ENCODE peak calls at places on chromosomes 5 and 9, in seven cellular contexts. One of them, this sample, is unnamed.

GRCh38 chr5:5313081-5313736 is 109.3 kb upstream of the ICE1 start:
- DNase-seq in CD4-positive, alpha-beta T cell: no peak
- DNase-seq in ascending aorta: no peak
- DNase-seq in foreskin keratinocyte: no peak
- DNase-seq in HFF-Myc: no peak
- DNase-seq in heart right ventricle: no peak
- DNase-seq in esophagus muscularis mucosa: no peak
- DNase-seq in this sample: peak

GRCh38 chr9:94729199-94729598 is 2.7 kb downstream of the AOPEP start:
- DNase-seq in CD4-positive, alpha-beta T cell: no peak
- DNase-seq in ascending aorta: no peak
- DNase-seq in foreskin keratinocyte: no peak
- DNase-seq in HFF-Myc: no peak
- DNase-seq in heart right ventricle: no peak
- DNase-seq in esophagus muscularis mucosa: no peak
- DNase-seq in this sample: no peak

GRCh38 chr9:14343948-14344547 is 30.1 kb upstream of the NFIB start:
- DNase-seq in CD4-positive, alpha-beta T cell: no peak
- DNase-seq in ascending aorta: no peak
- DNase-seq in foreskin keratinocyte: no peak
- DNase-seq in HFF-Myc: no peak
- DNase-seq in heart right ventricle: peak
- DNase-seq in esophagus muscularis mucosa: no peak
- DNase-seq in this sample: no peak

GRCh38 chr5:113163328-113163727 is 186.7 kb downstream of the DCP2 start:
- DNase-seq in CD4-positive, alpha-beta T cell: no peak
- DNase-seq in ascending aorta: no peak
- DNase-seq in foreskin keratinocyte: peak
- DNase-seq in HFF-Myc: no peak
- DNase-seq in heart right ventricle: no peak
- DNase-seq in esophagus muscularis mucosa: no peak
- DNase-seq in this sample: no peak

GRCh38 chr9:98569070-98569469 is 139.7 kb downstream of the GABBR2 start:
- DNase-seq in CD4-positive, alpha-beta T cell: no peak
- DNase-seq in ascending aorta: peak
- DNase-seq in foreskin keratinocyte: no peak
- DNase-seq in HFF-Myc: no peak
- DNase-seq in heart right ventricle: no peak
- DNase-seq in esophagus muscularis mucosa: peak
- DNase-seq in this sample: no peak

GRCh38 chr5:41527201-41527779 is 16.9 kb upstream of the PLCXD3 start:
- DNase-seq in CD4-positive, alpha-beta T cell: no peak
- DNase-seq in ascending aorta: peak
- DNase-seq in foreskin keratinocyte: peak
- DNase-seq in HFF-Myc: peak
- DNase-seq in heart right ventricle: no peak
- DNase-seq in esophagus muscularis mucosa: no peak
- DNase-seq in this sample: peak

GRCh38 chr9:100352201-100352726 is 478 bp downstream of the TEX10 start:
- DNase-seq in CD4-positive, alpha-beta T cell: peak
- DNase-seq in ascending aorta: peak
- DNase-seq in foreskin keratinocyte: peak
- DNase-seq in HFF-Myc: no peak
- DNase-seq in heart right ventricle: peak
- DNase-seq in esophagus muscularis mucosa: no peak
- DNase-seq in this sample: peak

GRCh38 chr5:71978216-71978615 is 129.1 kb upstream of the MAP1B start:
- DNase-seq in CD4-positive, alpha-beta T cell: no peak
- DNase-seq in ascending aorta: no peak
- DNase-seq in foreskin keratinocyte: no peak
- DNase-seq in HFF-Myc: no peak
- DNase-seq in heart right ventricle: no peak
- DNase-seq in esophagus muscularis mucosa: no peak
- DNase-seq in this sample: no peak

GRCh38 chr9:91465420-91465819 is 41.8 kb upstream of the NFIL3 start:
- DNase-seq in CD4-positive, alpha-beta T cell: no peak
- DNase-seq in ascending aorta: no peak
- DNase-seq in foreskin keratinocyte: peak
- DNase-seq in HFF-Myc: no peak
- DNase-seq in heart right ventricle: no peak
- DNase-seq in esophagus muscularis mucosa: no peak
- DNase-seq in this sample: peak

GRCh38 chr9:114433720-114434255 is 46.0 kb upstream of the AKNA start:
- DNase-seq in CD4-positive, alpha-beta T cell: no peak
- DNase-seq in ascending aorta: peak
- DNase-seq in foreskin keratinocyte: no peak
- DNase-seq in HFF-Myc: no peak
- DNase-seq in heart right ventricle: no peak
- DNase-seq in esophagus muscularis mucosa: no peak
- DNase-seq in this sample: no peak

GRCh38 chr5:160318409-160318808 is 6.0 kb upstream of the CCNJL start:
- DNase-seq in CD4-positive, alpha-beta T cell: no peak
- DNase-seq in ascending aorta: no peak
- DNase-seq in foreskin keratinocyte: no peak
- DNase-seq in HFF-Myc: no peak
- DNase-seq in heart right ventricle: no peak
- DNase-seq in esophagus muscularis mucosa: no peak
- DNase-seq in this sample: no peak

GRCh38 chr9:27339661-27340295 is 42.8 kb upstream of the EQTN start:
- DNase-seq in CD4-positive, alpha-beta T cell: no peak
- DNase-seq in ascending aorta: peak
- DNase-seq in foreskin keratinocyte: no peak
- DNase-seq in HFF-Myc: no peak
- DNase-seq in heart right ventricle: no peak
- DNase-seq in esophagus muscularis mucosa: peak
- DNase-seq in this sample: no peak

GRCh38 chr5:137870647-137871339 is 3.1 kb downstream of the MYOT start:
- DNase-seq in CD4-positive, alpha-beta T cell: no peak
- DNase-seq in ascending aorta: no peak
- DNase-seq in foreskin keratinocyte: no peak
- DNase-seq in HFF-Myc: no peak
- DNase-seq in heart right ventricle: no peak
- DNase-seq in esophagus muscularis mucosa: no peak
- DNase-seq in this sample: no peak

GRCh38 chr5:123943136-123943535 is 431.2 kb downstream of the CSNK1G3 start:
- DNase-seq in CD4-positive, alpha-beta T cell: no peak
- DNase-seq in ascending aorta: no peak
- DNase-seq in foreskin keratinocyte: no peak
- DNase-seq in HFF-Myc: no peak
- DNase-seq in heart right ventricle: no peak
- DNase-seq in esophagus muscularis mucosa: no peak
- DNase-seq in this sample: no peak

GRCh38 chr5:123936548-123936947 is 424.6 kb downstream of the CSNK1G3 start:
- DNase-seq in CD4-positive, alpha-beta T cell: no peak
- DNase-seq in ascending aorta: no peak
- DNase-seq in foreskin keratinocyte: no peak
- DNase-seq in HFF-Myc: no peak
- DNase-seq in heart right ventricle: no peak
- DNase-seq in esophagus muscularis mucosa: no peak
- DNase-seq in this sample: no peak

DNA sequence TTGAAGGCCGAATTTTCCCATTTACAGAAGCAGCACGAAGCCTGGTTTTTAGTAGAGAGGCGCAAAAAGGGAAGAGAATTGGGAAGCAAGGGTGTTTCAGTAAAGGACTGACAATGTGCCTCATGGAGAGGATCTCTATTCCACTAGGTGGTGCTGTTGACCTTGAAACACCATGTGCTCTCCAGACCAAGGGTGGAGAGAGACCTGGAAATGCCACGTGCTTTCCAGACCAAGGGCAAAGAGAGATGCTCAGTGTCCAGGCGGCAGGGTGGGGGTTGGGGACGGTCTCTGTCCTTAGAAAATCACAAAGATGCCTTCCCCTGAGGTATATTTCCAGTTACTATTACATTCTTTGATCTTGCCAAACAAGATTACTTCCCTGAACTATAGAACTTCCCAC is 425.3 kb downstream of the CSNK1G3 start:
- DNase-seq in CD4-positive, alpha-beta T cell: no peak
- DNase-seq in ascending aorta: no peak
- DNase-seq in foreskin keratinocyte: peak
- DNase-seq in HFF-Myc: peak
- DNase-seq in heart right ventricle: no peak
- DNase-seq in esophagus muscularis mucosa: no peak
- DNase-seq in this sample: peak
- TF ChIP-seq CTCF in CD4-positive, alpha-beta T cell: no peak
- TF ChIP-seq CTCF in ascending aorta: peak
- TF ChIP-seq CTCF in foreskin keratinocyte: peak
- TF ChIP-seq CTCF in HFF-Myc: peak
- TF ChIP-seq CTCF in heart right ventricle: peak
- TF ChIP-seq CTCF in esophagus muscularis mucosa: peak
- TF ChIP-seq CTCF in this sample: peak

GRCh38 chr5:139692148-139692547 is 44.0 kb downstream of the CXXC5 start:
- DNase-seq in CD4-positive, alpha-beta T cell: no peak
- DNase-seq in ascending aorta: no peak
- DNase-seq in foreskin keratinocyte: no peak
- DNase-seq in HFF-Myc: no peak
- DNase-seq in heart right ventricle: no peak
- DNase-seq in esophagus muscularis mucosa: no peak
- DNase-seq in this sample: no peak

GRCh38 chr5:139688712-139689413 is 40.7 kb downstream of the CXXC5 start:
- DNase-seq in CD4-positive, alpha-beta T cell: no peak
- DNase-seq in ascending aorta: no peak
- DNase-seq in foreskin keratinocyte: no peak
- DNase-seq in HFF-Myc: no peak
- DNase-seq in heart right ventricle: no peak
- DNase-seq in esophagus muscularis mucosa: no peak
- DNase-seq in this sample: no peak

GRCh38 chr5:139689631-139690384 is 41.7 kb downstream of the CXXC5 start:
- DNase-seq in CD4-positive, alpha-beta T cell: no peak
- DNase-seq in ascending aorta: no peak
- DNase-seq in foreskin keratinocyte: no peak
- DNase-seq in HFF-Myc: no peak
- DNase-seq in heart right ventricle: no peak
- DNase-seq in esophagus muscularis mucosa: no peak
- DNase-seq in this sample: no peak

GRCh38 chr5:139691275-139691629 is 43.1 kb downstream of the CXXC5 start:
- DNase-seq in CD4-positive, alpha-beta T cell: no peak
- DNase-seq in ascending aorta: no peak
- DNase-seq in foreskin keratinocyte: no peak
- DNase-seq in HFF-Myc: no peak
- DNase-seq in heart right ventricle: no peak
- DNase-seq in esophagus muscularis mucosa: no peak
- DNase-seq in this sample: no peak

GRCh38 chr5:139690385-139691274 is 42.5 kb downstream of the CXXC5 start:
- DNase-seq in CD4-positive, alpha-beta T cell: no peak
- DNase-seq in ascending aorta: no peak
- DNase-seq in foreskin keratinocyte: no peak
- DNase-seq in HFF-Myc: no peak
- DNase-seq in heart right ventricle: no peak
- DNase-seq in esophagus muscularis mucosa: no peak
- DNase-seq in this sample: peak
- TF ChIP-seq CTCF in CD4-positive, alpha-beta T cell: no peak
- TF ChIP-seq CTCF in ascending aorta: no peak
- TF ChIP-seq CTCF in foreskin keratinocyte: no peak
- TF ChIP-seq CTCF in HFF-Myc: no peak
- TF ChIP-seq CTCF in heart right ventricle: no peak
- TF ChIP-seq CTCF in esophagus muscularis mucosa: no peak
- TF ChIP-seq CTCF in this sample: no peak

GRCh38 chr9:131191857-131192256 is 66.5 kb downstream of the NUP214 start:
- DNase-seq in CD4-positive, alpha-beta T cell: no peak
- DNase-seq in ascending aorta: no peak
- DNase-seq in foreskin keratinocyte: no peak
- DNase-seq in HFF-Myc: no peak
- DNase-seq in heart right ventricle: no peak
- DNase-seq in esophagus muscularis mucosa: no peak
- DNase-seq in this sample: no peak

GRCh38 chr9:131193051-131193450 is 67.7 kb downstream of the NUP214 start:
- DNase-seq in CD4-positive, alpha-beta T cell: no peak
- DNase-seq in ascending aorta: no peak
- DNase-seq in foreskin keratinocyte: no peak
- DNase-seq in HFF-Myc: no peak
- DNase-seq in heart right ventricle: no peak
- DNase-seq in esophagus muscularis mucosa: no peak
- DNase-seq in this sample: no peak

GRCh38 chr9:131198316-131198715 is 72.9 kb downstream of the NUP214 start:
- DNase-seq in CD4-positive, alpha-beta T cell: no peak
- DNase-seq in ascending aorta: no peak
- DNase-seq in foreskin keratinocyte: no peak
- DNase-seq in HFF-Myc: no peak
- DNase-seq in heart right ventricle: no peak
- DNase-seq in esophagus muscularis mucosa: no peak
- DNase-seq in this sample: no peak

GRCh38 chr9:131197160-131197911 is 72.0 kb downstream of the NUP214 start:
- DNase-seq in CD4-positive, alpha-beta T cell: no peak
- DNase-seq in ascending aorta: no peak
- DNase-seq in foreskin keratinocyte: no peak
- DNase-seq in HFF-Myc: no peak
- DNase-seq in heart right ventricle: no peak
- DNase-seq in esophagus muscularis mucosa: no peak
- DNase-seq in this sample: no peak

DNA sequence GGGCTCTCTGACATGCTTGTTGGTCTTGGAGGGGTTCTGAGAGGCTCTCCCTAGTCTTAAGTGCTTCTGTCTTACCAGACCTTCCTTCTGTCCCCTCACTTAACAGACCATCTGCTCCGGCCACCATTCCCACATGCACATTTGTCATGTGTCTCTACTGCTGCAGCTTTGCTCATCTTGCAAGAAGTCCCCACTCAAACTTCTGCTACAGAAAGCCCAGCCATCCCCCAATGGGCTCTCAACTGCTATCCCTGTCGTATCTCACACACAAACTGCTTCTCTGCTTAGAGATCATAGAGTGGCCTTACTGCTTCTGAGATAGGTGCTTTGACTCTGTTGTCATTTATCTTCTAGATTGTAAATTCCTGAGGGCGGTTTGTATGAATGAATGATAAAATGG is 69.4 kb downstream of the NUP214 start:
- DNase-seq in CD4-positive, alpha-beta T cell: no peak
- DNase-seq in ascending aorta: no peak
- DNase-seq in foreskin keratinocyte: no peak
- DNase-seq in HFF-Myc: no peak
- DNase-seq in heart right ventricle: no peak
- DNase-seq in esophagus muscularis mucosa: no peak
- DNase-seq in this sample: no peak
- TF ChIP-seq CTCF in CD4-positive, alpha-beta T cell: no peak
- TF ChIP-seq CTCF in ascending aorta: no peak
- TF ChIP-seq CTCF in foreskin keratinocyte: no peak
- TF ChIP-seq CTCF in HFF-Myc: no peak
- TF ChIP-seq CTCF in heart right ventricle: no peak
- TF ChIP-seq CTCF in esophagus muscularis mucosa: no peak
- TF ChIP-seq CTCF in this sample: no peak

GRCh38 chr5:81393783-81394718 is at the start of gene ACOT12:
- DNase-seq in CD4-positive, alpha-beta T cell: no peak
- DNase-seq in ascending aorta: no peak
- DNase-seq in foreskin keratinocyte: no peak
- DNase-seq in HFF-Myc: no peak
- DNase-seq in heart right ventricle: peak
- DNase-seq in esophagus muscularis mucosa: no peak
- DNase-seq in this sample: peak

GRCh38 chr5:81389015-81389414 is 4.9 kb downstream of the ACOT12 start:
- DNase-seq in CD4-positive, alpha-beta T cell: no peak
- DNase-seq in ascending aorta: no peak
- DNase-seq in foreskin keratinocyte: no peak
- DNase-seq in HFF-Myc: no peak
- DNase-seq in heart right ventricle: no peak
- DNase-seq in esophagus muscularis mucosa: no peak
- DNase-seq in this sample: no peak

GRCh38 chr5:81397169-81397568 is 3.2 kb upstream of the ACOT12 start:
- DNase-seq in CD4-positive, alpha-beta T cell: no peak
- DNase-seq in ascending aorta: no peak
- DNase-seq in foreskin keratinocyte: no peak
- DNase-seq in HFF-Myc: peak
- DNase-seq in heart right ventricle: no peak
- DNase-seq in esophagus muscularis mucosa: no peak
- DNase-seq in this sample: peak

GRCh38 chr5:81395262-81395661 is 1.3 kb upstream of the ACOT12 start:
- DNase-seq in CD4-positive, alpha-beta T cell: no peak
- DNase-seq in ascending aorta: no peak
- DNase-seq in foreskin keratinocyte: no peak
- DNase-seq in HFF-Myc: no peak
- DNase-seq in heart right ventricle: no peak
- DNase-seq in esophagus muscularis mucosa: no peak
- DNase-seq in this sample: no peak

GRCh38 chr5:81393430-81393782 is 528 bp downstream of the ACOT12 start:
- DNase-seq in CD4-positive, alpha-beta T cell: no peak
- DNase-seq in ascending aorta: no peak
- DNase-seq in foreskin keratinocyte: no peak
- DNase-seq in HFF-Myc: no peak
- DNase-seq in heart right ventricle: no peak
- DNase-seq in esophagus muscularis mucosa: no peak
- DNase-seq in this sample: no peak
- TF ChIP-seq CTCF in CD4-positive, alpha-beta T cell: no peak
- TF ChIP-seq CTCF in ascending aorta: no peak
- TF ChIP-seq CTCF in foreskin keratinocyte: peak
- TF ChIP-seq CTCF in HFF-Myc: peak
- TF ChIP-seq CTCF in heart right ventricle: no peak
- TF ChIP-seq CTCF in esophagus muscularis mucosa: no peak
- TF ChIP-seq CTCF in this sample: no peak